ENCODE peak calls at places on chromosome 17, in six cellular contexts. T is esophagus squamous epithelium; D is T-helper 17 cell; Z is activated naive CD8-positive, alpha-beta T cell treated with anti-CD3 and anti-CD28 coated beads for 36 hours; A is progenitor cell of endocrine pancreas; C is T1000. V is an unnamed sample.

GRCh38 chr17:75594499-75595283 is 7.1 kb downstream of the MYO15B start:
- DNase-seq in C (no peak), Z (no peak), T (no peak), D (no peak), A (no peak), V (no peak)

GRCh38 chr17:38561416-38562214 is 44.1 kb downstream of the SRCIN1 start:
- DNase-seq in A (no peak), T (no peak), D (no peak), Z (peak), C (no peak), V (no peak)

GRCh38 chr17:75998327-75998795 is 2.3 kb upstream of the CDK3 start:
- DNase-seq in D (no peak), Z (no peak), T (no peak), C (peak), A (no peak), V (no peak)

GRCh38 chr17:12673788-12674187 is 8.1 kb downstream of the MYOCD start:
- DNase-seq in Z (no peak), T (no peak), D (no peak), C (no peak), A (no peak), V (no peak)

GRCh38 chr17:80791758-80792284 is 199.8 kb upstream of the CHMP6 start:
- DNase-seq in Z (peak), A (no peak), C (peak), D (no peak), T (no peak), V (no peak)

GRCh38 chr17:66682293-66682692 is 152.6 kb upstream of the CACNG5 start:
- DNase-seq in T (no peak), A (no peak), Z (no peak), C (no peak), D (no peak), V (no peak)

GRCh38 chr17:73476890-73477350 is 165.1 kb upstream of the CDC42EP4 start:
- DNase-seq in C (no peak), T (no peak), Z (no peak), A (no peak), D (no peak), V (no peak)

GRCh38 chr17:35161281-35161761 is 13.7 kb downstream of the UNC45B start:
- DNase-seq in T (no peak), Z (no peak), A (no peak), D (no peak), C (no peak), V (no peak)

GRCh38 chr17:81040791-81041337 is 5.9 kb downstream of the BAIAP2 start:
- DNase-seq in D (no peak), C (no peak), T (no peak), A (no peak), Z (peak), V (peak)

GRCh38 chr17:13099079-13099478 is 81.3 kb upstream of the ELAC2 start:
- DNase-seq in A (no peak), T (no peak), Z (no peak), D (no peak), C (no peak), V (no peak)

GRCh38 chr17:64095144-64095882 is 34.6 kb downstream of the ERN1 start:
- DNase-seq in A (no peak), T (no peak), Z (no peak), D (no peak), C (no peak), V (no peak)

GRCh38 chr17:57956311-57957119 is 1.3 kb upstream of the CUEDC1 start:
- DNase-seq in A (no peak), C (no peak), T (no peak), D (no peak), Z (peak), V (peak)

GRCh38 chr17:77322534-77323412 is 182.0 kb downstream of the SEC14L1 start:
- DNase-seq in Z (no peak), C (peak), D (no peak), A (no peak), T (no peak), V (no peak)

GRCh38 chr17:57121308-57122042 is 36.4 kb downstream of the AKAP1 start:
- DNase-seq in A (peak), T (no peak), C (no peak), D (no peak), Z (no peak), V (peak)

GRCh38 chr17:41664587-41665565 is 23.8 kb upstream of the EIF1 start:
- DNase-seq in T (no peak), A (no peak), Z (no peak), C (no peak), D (no peak), V (no peak)

GRCh38 chr17:62780273-62780672 is 27.8 kb downstream of the MARCHF10 start:
- DNase-seq in A (no peak), C (no peak), T (no peak), Z (no peak), D (no peak), V (no peak)

GRCh38 chr17:3935825-3936355 is 19.6 kb upstream of the P2RX1 start:
- DNase-seq in D (no peak), C (no peak), Z (no peak), T (no peak), A (no peak), V (no peak)

GRCh38 chr17:67293251-67294203 is 48.5 kb upstream of the HELZ start:
- DNase-seq in C (no peak), A (peak), D (peak), T (no peak), Z (peak), V (peak)

GRCh38 chr17:83148317-83149044 is 69.1 kb downstream of the METRNL start:
- DNase-seq in T (no peak), C (no peak), A (no peak), Z (no peak), D (no peak), V (no peak)

GRCh38 chr17:70091005-70091568 is 16.1 kb downstream of the KCNJ16 start:
- DNase-seq in A (no peak), D (no peak), T (no peak), C (no peak), Z (no peak), V (no peak)

GRCh38 chr17:75876190-75876937 is 2.0 kb downstream of the TRIM47 start:
- DNase-seq in A (no peak), D (peak), Z (peak), T (no peak), C (no peak), V (peak)

GRCh38 chr17:21019976-21020575 is 22.7 kb downstream of the USP22 start:
- DNase-seq in Z (no peak), D (no peak), A (no peak), C (no peak), T (no peak), V (no peak)

GRCh38 chr17:50200447-50201225 is 795 bp downstream of the COL1A1 start:
- DNase-seq in C (peak), D (peak), A (peak), Z (peak), T (no peak), V (peak)

GRCh38 chr17:8468109-8468508 is 32.4 kb downstream of the NDEL1 start:
- DNase-seq in Z (no peak), T (no peak), D (no peak), A (no peak), C (no peak), V (no peak)

GRCh38 chr17:61399131-61400057 is at the start of gene TBX2:
- DNase-seq in A (no peak), T (no peak), D (no peak), C (peak), Z (no peak), V (no peak)

GRCh38 chr17:39507511-39507910 is 46.2 kb downstream of the CDK12 start:
- DNase-seq in D (no peak), T (no peak), A (no peak), C (no peak), Z (no peak), V (no peak)

V was measured in GM13976.